ENCODE peak calls at places on chromosomes 3 and 15, in nine cellular contexts. X, Y, N, V, U, I, D, J and E are unnamed samples.

GRCh38 chr3:46375814-46376213 is 5.1 kb downstream of the CCR5 start:
- DNase-seq in I (no peak), N (no peak), X (no peak), V (no peak), U (no peak), D (no peak), J (no peak), Y (no peak), E (no peak)

GRCh38 chr3:13626915-13627460 is 78.1 kb downstream of the FBLN2 start:
- DNase-seq in Y (no peak), U (no peak), I (no peak), J (peak; percentile 23), V (no peak), N (no peak), X (no peak), D (no peak), E (no peak)

GRCh38 chr3:126109146-126109859 is 25.4 kb upstream of the SLC41A3 start:
- DNase-seq in I (no peak), Y (no peak), J (no peak), V (peak; percentile 24), X (no peak), N (no peak), D (no peak), U (no peak), E (no peak)

GRCh38 chr3:58306662-58307286 is 454 bp downstream of the HTD2 start:
- DNase-seq in U (peak; percentile 32), N (peak; percentile 43), I (peak; percentile 53), Y (peak; percentile 55), D (no peak), J (no peak), V (peak; percentile 81), X (peak; percentile 36), E (peak; percentile 58)

GRCh38 chr15:64354683-64355558 is 1.1 kb downstream of the CSNK1G1 start:
- DNase-seq in X (peak; percentile 18), I (no peak), Y (no peak), D (no peak), V (no peak), J (no peak), U (no peak), N (no peak), E (no peak)

GRCh38 chr3:150757768-150758167 is 5.2 kb downstream of the SIAH2 start:
- DNase-seq in I (no peak), Y (no peak), D (no peak), J (no peak), V (no peak), X (no peak), U (no peak), N (no peak), E (no peak)

GRCh38 chr15:63380151-63380827 is 1.4 kb downstream of the CA12 start:
- DNase-seq in J (peak; percentile 73), V (no peak), I (no peak), N (no peak), Y (no peak), D (no peak), U (no peak), X (no peak), E (no peak)

GRCh38 chr3:89964347-89964746 is 856.9 kb downstream of the EPHA3 start:
- DNase-seq in J (no peak), D (no peak), Y (no peak), N (no peak), X (no peak), V (no peak), I (no peak), U (no peak), E (no peak)

GRCh38 chr3:35718921-35719320 is 79.6 kb downstream of the ARPP21 start:
- DNase-seq in I (no peak), Y (no peak), V (no peak), D (no peak), N (no peak), X (no peak), U (no peak), J (no peak), E (no peak)